ENCODE peak calls at places on chromosomes 3 and 15, in nine cellular contexts. S is amniotic epithelial cell, L is ecto neural progenitor cell, W is iPS-NIHi11, T is endothelial cell, V is GM13977, U is M059J, F is HFF-Myc, Z is sigmoid colon. O is an unnamed sample.

GRCh38 chr15:98799461-98799971 is 151.2 kb downstream of the IGF1R start:
- DNase-seq in V (no peak), U (no peak), W (peak; percentile 60), S (peak; percentile 98), T (peak; percentile 32), Z (no peak), L (peak; percentile 63), F (no peak), O (no peak)

GRCh38 chr3:149145926-149146325 is 16.5 kb downstream of the HPS3 start:
- DNase-seq in W (no peak), S (no peak), T (no peak), U (no peak), F (no peak), Z (no peak), V (no peak), L (no peak), O (peak; percentile 40)

GRCh38 chr3:60579734-60580133 is 671.5 kb downstream of the FHIT start:
- DNase-seq in U (peak; percentile 86), V (no peak), F (peak; percentile 15), S (peak; percentile 48), Z (no peak), T (no peak), L (no peak), W (no peak), O (no peak)

GRCh38 chr15:64634576-64635485 is 140.6 kb downstream of the RBPMS2 start:
- DNase-seq in S (peak; percentile 35), Z (no peak), T (peak; percentile 74), F (no peak), V (no peak), L (peak; percentile 59), W (peak; percentile 75), U (peak; percentile 35), O (no peak)

GRCh38 chr3:157958471-157958870 is 147.7 kb downstream of the SHOX2 start:
- DNase-seq in L (no peak), S (no peak), V (no peak), F (no peak), Z (no peak), W (no peak), U (peak; percentile 38), T (no peak), O (no peak)

GRCh38 chr3:57184516-57184915 is 15.3 kb downstream of the HESX1 start:
- DNase-seq in Z (no peak), T (no peak), S (no peak), F (no peak), W (peak; percentile 38), V (no peak), U (no peak), L (no peak), O (no peak)

GRCh38 chr3:89375451-89375850 is 268.0 kb downstream of the EPHA3 start:
- DNase-seq in L (no peak), F (no peak), V (no peak), U (no peak), S (peak; percentile 79), T (no peak), Z (no peak), W (no peak), O (no peak)

GRCh38 chr3:141241248-141242034 is 9.8 kb downstream of the PXYLP1 start:
- DNase-seq in T (no peak), W (no peak), Z (no peak), S (no peak), U (no peak), L (peak; percentile 23), F (no peak), V (no peak), O (no peak)

GRCh38 chr3:46193436-46193835 is 14.7 kb downstream of the CCR1 start:
- DNase-seq in T (no peak), V (no peak), Z (no peak), F (no peak), U (peak; percentile 32), W (no peak), L (no peak), S (peak; percentile 53), O (no peak)

GRCh38 chr3:126616931-126617330 is 38.0 kb downstream of the TXNRD3 start:
- DNase-seq in T (no peak), Z (no peak), S (no peak), F (no peak), L (no peak), U (peak; percentile 46), W (no peak), V (no peak), O (no peak)

GRCh38 chr15:89777821-89778380 is 1.8 kb downstream of the MESP2 start:
- DNase-seq in U (no peak), S (no peak), Z (no peak), V (no peak), T (no peak), W (no peak), L (no peak), F (no peak), O (no peak)

GRCh38 chr15:60362318-60363023 is 35.3 kb downstream of the ANXA2 start:
- DNase-seq in F (peak; percentile 72), U (peak; percentile 86), Z (no peak), L (no peak), S (peak; percentile 89), V (no peak), T (no peak), W (no peak), O (no peak)

GRCh38 chr3:155492841-155493240 is 199.4 kb upstream of the STRIT1 start:
- DNase-seq in L (no peak), Z (no peak), U (no peak), F (no peak), T (no peak), V (no peak), W (no peak), S (no peak), O (no peak)